ENCODE peak calls at places on chromosomes 2 and 18, in four cellular contexts. Q is SK-N-SH, G is K562, J is HepG2. B is an unnamed sample.

GRCh38 chr18:37663446-37663845 is 97.8 kb upstream of the CELF4 start:
- DNase-seq in J (no peak), Q (no peak), G (no peak), B (no peak)

GRCh38 chr18:213977-214376 is 53.9 kb downstream of the THOC1 start:
- DNase-seq in Q (no peak), G (no peak), J (no peak), B (no peak)

GRCh38 chr18:34880882-34881852 is 160.0 kb upstream of the MAPRE2 start:
- DNase-seq in Q (no peak), J (peak; percentile 53), G (no peak), B (no peak)

GRCh38 chr18:54532222-54532621 is 58.8 kb upstream of the DYNAP start:
- DNase-seq in J (no peak), Q (no peak), G (no peak), B (no peak)

GRCh38 chr2:65024149-65024829 is 31.9 kb upstream of the CEP68 start:
- DNase-seq in G (no peak), J (no peak), Q (no peak), B (peak; percentile 12)

GRCh38 chr18:55515946-55516710 is 71.9 kb downstream of the TCF4 start:
- DNase-seq in G (no peak), J (no peak), Q (no peak), B (no peak)

GRCh38 chr18:48454146-48454796 is 45.1 kb upstream of the ZBTB7C start:
- DNase-seq in G (no peak), J (peak; percentile 72), Q (no peak), B (no peak)

GRCh38 chr2:72605836-72606442 is 219.9 kb downstream of the EXOC6B start:
- DNase-seq in J (peak; percentile 17), Q (peak; percentile 16), G (peak; percentile 11), B (no peak)

GRCh38 chr2:201466050-201466660 is 14.6 kb downstream of the STRADB start:
- DNase-seq in J (no peak), Q (no peak), G (no peak), B (no peak)

GRCh38 chr2:186570587-186570986 is 19.3 kb upstream of the ITGAV start:
- DNase-seq in Q (no peak), J (peak; percentile 50), G (no peak), B (no peak)

GRCh38 chr2:128625421-128625820 is 306.8 kb upstream of the HS6ST1 start:
- DNase-seq in J (no peak), Q (no peak), G (no peak), B (no peak)

GRCh38 chr2:84894758-84895520 is 10.5 kb upstream of the TMSB10 start:
- DNase-seq in Q (no peak), G (no peak), J (no peak), B (no peak)

GRCh38 chr18:79625195-79625923 is 54.2 kb upstream of the CTDP1 start:
- DNase-seq in J (no peak), G (no peak), Q (no peak), B (no peak)

GRCh38 chr2:110702514-110702913 is 24.7 kb upstream of the BUB1 start:
- DNase-seq in Q (no peak), G (no peak), J (no peak), B (no peak)

GRCh38 chr2:106030287-106031268 is 163.5 kb downstream of the UXS1 start:
- DNase-seq in G (no peak), Q (no peak), J (peak; percentile 90), B (no peak)

GRCh38 chr2:100139114-100139513 is 3.3 kb downstream of the AFF3 start:
- DNase-seq in Q (peak; percentile 79), J (no peak), G (no peak), B (no peak)

GRCh38 chr18:78774741-78775141 is 204.9 kb upstream of the SALL3 start:
- DNase-seq in Q (no peak), G (no peak), J (no peak), B (no peak)

GRCh38 chr2:120886534-120886961 is 150.9 kb downstream of the GLI2 start:
- DNase-seq in Q (peak; percentile 47), J (no peak), G (no peak), B (no peak)

GRCh38 chr2:234326694-234327093 is 170.2 kb downstream of the ARL4C start:
- DNase-seq in G (no peak), J (no peak), Q (no peak), B (no peak)

GRCh38 chr2:29013046-29013780 is 32.1 kb downstream of the TOGARAM2 start:
- DNase-seq in G (no peak), Q (no peak), J (no peak), B (no peak)

GRCh38 chr18:36273347-36273746 is 24.2 kb upstream of the FHOD3 start:
- DNase-seq in J (no peak), Q (no peak), G (no peak), B (no peak)

GRCh38 chr2:152062130-152063091 is 36.4 kb downstream of the CACNB4 start:
- DNase-seq in Q (no peak), G (no peak), J (no peak), B (no peak)

GRCh38 chr18:49667462-49667861 is 105.6 kb downstream of the LIPG start:
- DNase-seq in Q (no peak), G (no peak), J (no peak), B (no peak)

GRCh38 chr2:96340493-96341414 is 5.2 kb downstream of the NCAPH start:
- DNase-seq in G (no peak), Q (no peak), J (no peak), B (no peak)

GRCh38 chr2:102000813-102001766 is 9.3 kb downstream of the IL1R2 start:
- DNase-seq in G (no peak), Q (no peak), J (no peak), B (no peak)

GRCh38 chr2:204170419-204170818 is 233.9 kb downstream of the ICOS start:
- DNase-seq in J (no peak), Q (no peak), G (no peak), B (no peak)

GRCh38 chr2:67854798-67855197 is 208.0 kb downstream of the C1D start:
- DNase-seq in G (peak; percentile 18), Q (no peak), J (no peak), B (no peak)

GRCh38 chr2:165055081-165055879 is 100.0 kb upstream of the SLC38A11 start:
- DNase-seq in Q (peak; percentile 49), J (no peak), G (no peak), B (no peak)

GRCh38 chr2:63589148-63589972 is 597 bp downstream of the MDH1 start:
- DNase-seq in G (peak; percentile 25), J (peak; percentile 27), Q (peak; percentile 19), B (no peak)

GRCh38 chr18:76339246-76339620 is 155.8 kb downstream of the ZNF516 start:
- DNase-seq in G (no peak), Q (no peak), J (no peak), B (no peak)

GRCh38 chr2:197034969-197035368 is 108.5 kb upstream of the PGAP1 start:
- DNase-seq in J (no peak), G (no peak), Q (no peak), B (no peak)

GRCh38 chr2:150487537-150488429 is at the start of gene RND3:
- DNase-seq in J (peak; percentile 87), Q (peak; percentile 86), G (peak; percentile 65), B (peak; percentile 98)
- TF ChIP-seq ELF1 in J (no peak), Q (no peak), G (no peak), B (no peak)

GRCh38 chr18:45449761-45450227 is 165.5 kb upstream of the SLC14A2 start:
- DNase-seq in Q (peak; percentile 39), G (no peak), J (no peak), B (no peak)
- TF ChIP-seq YY1 in Q (no peak), G (no peak), J (no peak), B (no peak)

DNA sequence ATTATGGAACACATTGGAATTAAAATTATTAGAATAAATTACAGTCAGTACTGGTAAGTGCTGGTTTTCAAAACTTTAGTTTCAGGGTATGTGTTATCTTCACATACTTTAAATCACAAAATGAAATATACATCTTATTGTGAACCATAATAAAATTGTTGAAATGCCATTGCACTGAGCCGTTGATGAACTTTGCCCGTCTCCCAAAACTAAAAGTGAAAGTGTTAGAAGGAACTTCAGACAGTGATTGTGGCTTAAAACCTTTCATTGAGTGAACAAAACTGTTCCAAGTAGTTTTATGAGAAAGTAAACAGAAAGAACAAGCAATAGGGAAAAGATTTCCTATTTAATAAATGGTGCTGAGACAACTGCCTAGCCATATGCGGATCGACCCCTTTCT is 811.6 kb downstream of the PLCL1 start:
- DNase-seq in J (no peak), Q (no peak), G (no peak), B (no peak)
- H3K4me3 ChIP-seq in J (no peak overlapping the region), Q (peak overlapping the region; percentile 47), G (no peak overlapping the region), B (no peak overlapping the region)

DNA sequence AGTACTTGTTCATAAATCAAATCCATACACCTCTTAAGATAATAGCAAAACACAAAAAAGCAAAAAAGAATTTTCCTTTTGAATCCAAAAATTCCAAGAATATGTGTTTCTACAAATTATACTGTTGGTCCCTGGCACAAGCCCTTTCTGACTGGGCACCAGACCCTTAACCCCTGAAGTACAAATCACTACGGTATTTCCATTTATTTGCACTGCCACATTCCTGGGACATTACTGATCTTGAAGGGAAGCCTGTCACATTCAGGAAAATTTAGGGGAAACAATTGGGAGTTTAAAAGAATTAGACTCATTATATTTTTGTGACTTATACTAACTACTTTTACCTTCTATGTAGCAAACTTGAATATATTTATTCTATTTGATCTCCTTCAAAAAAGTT is 98.8 kb downstream of the ZNF521 start:
- DNase-seq in J (no peak), Q (no peak), G (no peak), B (no peak)
- TF ChIP-seq ELF1 in J (no peak), Q (no peak), G (no peak), B (no peak)

GRCh38 chr2:5695641-5696350 is 3.6 kb downstream of the SOX11 start:
- DNase-seq in Q (peak; percentile 80), G (no peak), J (no peak), B (no peak)
- TF ChIP-seq YY1 in Q (no peak), G (no peak), J (no peak), B (no peak)

DNA sequence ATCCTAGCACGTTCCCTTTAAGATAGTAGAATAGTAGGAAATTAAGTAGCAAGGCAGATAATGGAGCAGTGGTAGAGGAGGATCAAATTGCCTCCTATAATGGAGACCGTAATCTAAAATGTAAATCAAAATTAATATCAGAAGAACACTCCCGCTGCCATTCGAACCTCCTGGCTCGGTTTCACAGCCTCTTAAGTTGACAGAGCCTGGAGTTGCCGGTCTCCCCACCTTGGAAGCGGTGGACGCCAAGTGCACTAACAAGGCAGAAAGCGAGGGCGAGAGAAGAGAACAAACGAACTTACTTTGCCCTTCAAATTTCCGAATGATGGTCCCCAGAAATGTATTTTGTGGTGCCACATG is 446 bp downstream of the KCNH7 start:
- DNase-seq in J (no peak), Q (no peak), G (no peak), B (no peak)
- H3K4me3 ChIP-seq in J (no peak overlapping the region), Q (peak overlapping the region; percentile 41), G (no peak overlapping the region), B (no peak overlapping the region)

DNA sequence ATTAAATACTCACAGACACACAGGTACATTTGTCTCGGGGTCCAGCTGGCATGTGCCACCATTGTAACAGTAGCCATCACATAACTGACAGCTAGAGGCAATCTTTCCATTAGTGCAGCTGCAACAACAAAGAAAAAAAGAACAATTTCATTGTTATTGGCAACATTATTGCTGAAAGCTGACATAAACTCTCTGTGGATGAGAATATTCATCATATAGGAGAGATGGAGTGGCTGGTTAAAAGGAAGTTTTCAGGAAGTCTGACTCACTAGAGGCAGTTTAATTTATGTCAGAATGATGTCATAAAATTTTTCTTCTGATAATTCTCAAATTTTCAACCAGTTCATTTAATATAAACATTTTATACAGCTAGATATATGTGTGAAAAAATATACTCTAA is 1490.0 kb upstream of the NXPH2 start:
- DNase-seq in Q (no peak), J (no peak), G (no peak), B (no peak)
- TF ChIP-seq ELF1 in Q (no peak), J (no peak), G (no peak), B (no peak)